ENCODE peak calls at places on chromosome X, in nine cellular contexts. K, A, T, U, B, G, Q, L and E are unnamed samples.

GRCh38 chrX:46737462-46737861 is 21.5 kb downstream of the SLC9A7 start:
- DNase-seq in T (no peak), Q (no peak), B (no peak), A (no peak), K (no peak), G (no peak), U (no peak), L (no peak), E (no peak)

GRCh38 chrX:103818844-103819243 is 13.2 kb downstream of the RAB9B start:
- DNase-seq in Q (no peak), K (no peak), T (no peak), L (no peak), B (no peak), A (no peak), U (no peak), G (no peak), E (no peak)

GRCh38 chrX:134990475-134991473 is at the start of gene SMIM10:
- DNase-seq in L (peak), T (peak), G (peak), B (no peak), A (no peak), K (peak), Q (no peak), U (peak), E (peak)

GRCh38 chrX:23662853-23663252 is 4.4 kb upstream of the PRDX4 start:
- DNase-seq in Q (no peak), L (no peak), G (no peak), B (no peak), T (no peak), A (no peak), K (no peak), U (no peak), E (no peak)

GRCh38 chrX:69503835-69504625 is at the start of gene NALF2:
- DNase-seq in L (no peak), A (peak), B (no peak), Q (no peak), T (peak), K (peak), U (no peak), G (peak), E (peak)

GRCh38 chrX:55787063-55787462 is 69.5 kb downstream of the RRAGB start:
- DNase-seq in Q (no peak), U (no peak), A (no peak), K (no peak), L (no peak), T (no peak), B (no peak), G (no peak), E (no peak)

GRCh38 chrX:140318306-140318705 is 186.6 kb downstream of the SOX3 start:
- DNase-seq in T (no peak), L (no peak), B (no peak), U (no peak), K (no peak), Q (no peak), A (no peak), G (no peak), E (no peak)

GRCh38 chrX:24305905-24306304 is 8.0 kb downstream of the SUPT20HL2 start:
- DNase-seq in U (no peak), G (no peak), L (no peak), Q (no peak), B (no peak), T (no peak), K (no peak), A (no peak), E (no peak)

GRCh38 chrX:87517571-87518141 is at the start of gene KLHL4:
- DNase-seq in U (no peak), G (no peak), B (peak), T (no peak), L (no peak), Q (no peak), K (no peak), A (no peak), E (no peak)

GRCh38 chrX:19121898-19122640 is at the start of gene ADGRG2:
- DNase-seq in K (no peak), B (no peak), L (no peak), T (peak), G (peak), A (no peak), U (no peak), Q (no peak), E (no peak)
- H3K27ac ChIP-seq in K (no peak), B (no peak), L (no peak), T (no peak), G (peak), A (no peak), U (no peak), Q (no peak), E (no peak)

GRCh38 chrX:1661048-1661921 is 46.4 kb downstream of the ASMT start:
- DNase-seq in G (peak), Q (no peak), U (no peak), L (peak), A (peak), T (no peak), K (peak), B (peak), E (no peak)
- TF ChIP-seq POLR2AphosphoS5 in G (no peak), Q (no peak), U (no peak), L (no peak), A (no peak), T (no peak), K (no peak), B (no peak), E (no peak)

DNA sequence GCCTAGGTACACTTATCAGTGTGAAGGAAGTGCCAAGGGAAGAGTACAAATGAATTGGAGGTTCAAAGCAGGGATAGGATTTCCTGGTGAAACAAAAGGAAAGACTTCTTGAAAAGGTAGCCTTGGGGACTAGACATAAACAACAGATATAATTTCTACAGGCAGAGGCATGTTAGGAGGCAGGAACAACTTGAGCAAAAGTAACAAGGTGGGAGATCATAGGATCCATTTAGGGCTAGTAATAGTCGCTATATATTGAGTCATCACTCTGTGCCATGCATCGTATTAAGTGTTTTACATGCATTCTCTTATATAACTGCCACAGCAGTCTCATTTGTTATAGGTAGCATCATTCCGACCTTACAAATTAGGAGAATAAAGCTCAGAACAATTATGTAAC is 98.3 kb upstream of the EOLA2 start:
- DNase-seq in L (no peak), B (no peak), Q (no peak), T (no peak), U (no peak), A (no peak), K (no peak), G (no peak), E (no peak)
- H3K4me3 ChIP-seq in L (no peak), B (no peak), Q (no peak), T (no peak), U (no peak), A (no peak), K (no peak), G (no peak), E (no peak)

GRCh38 chrX:12967711-12968465 is 7.0 kb upstream of the TMSB4X start:
- DNase-seq in L (no peak), Q (no peak), B (no peak), T (no peak), G (no peak), U (no peak), K (no peak), A (no peak), E (no peak)
- H3K27ac ChIP-seq in L (no peak), Q (no peak), B (no peak), T (no peak), G (no peak), U (no peak), K (peak), A (no peak), E (no peak)

GRCh38 chrX:123481908-123482873 is 250.7 kb downstream of the THOC2 start:
- DNase-seq in K (no peak), A (no peak), G (no peak), U (no peak), L (no peak), Q (no peak), B (no peak), T (no peak), E (no peak)
- TF ChIP-seq POLR2AphosphoS5 in K (no peak), A (no peak), G (peak), U (no peak), L (no peak), Q (no peak), B (no peak), T (no peak), E (peak)

DNA sequence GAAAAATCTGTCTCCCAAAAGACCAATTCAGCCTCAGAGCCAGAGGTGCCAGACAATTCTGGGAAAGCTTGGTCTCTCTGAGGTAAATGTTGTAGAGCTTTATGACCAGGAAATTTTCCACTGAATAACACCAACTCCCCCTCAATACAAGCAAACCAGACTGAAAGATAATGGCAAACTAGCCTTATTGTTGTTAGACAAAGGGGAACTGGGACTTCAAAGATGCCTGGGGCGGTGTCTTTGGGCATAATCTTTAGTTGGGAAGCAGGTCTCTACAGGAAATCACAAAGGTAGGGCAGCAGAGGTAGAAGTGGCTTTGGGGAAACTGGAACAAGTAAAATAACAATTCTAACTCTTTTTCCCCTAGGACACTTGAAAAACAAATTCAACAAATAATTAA is 12.0 kb downstream of the COL4A6 start:
- DNase-seq in K (no peak), U (no peak), G (no peak), T (no peak), Q (no peak), B (no peak), A (no peak), L (no peak), E (no peak)
- H3K4me3 ChIP-seq in K (no peak), U (no peak), G (no peak), T (no peak), Q (no peak), B (no peak), A (no peak), L (no peak), E (no peak)

GRCh38 chrX:131801066-131801465 is 222.0 kb upstream of the STK26 start:
- DNase-seq in Q (no peak), K (no peak), B (no peak), L (no peak), G (no peak), U (no peak), T (no peak), A (no peak), E (no peak)

GRCh38 chrX:131801911-131802310 is 221.2 kb upstream of the STK26 start:
- DNase-seq in A (no peak), B (no peak), U (no peak), K (no peak), Q (no peak), G (no peak), L (no peak), T (no peak), E (no peak)

DNA sequence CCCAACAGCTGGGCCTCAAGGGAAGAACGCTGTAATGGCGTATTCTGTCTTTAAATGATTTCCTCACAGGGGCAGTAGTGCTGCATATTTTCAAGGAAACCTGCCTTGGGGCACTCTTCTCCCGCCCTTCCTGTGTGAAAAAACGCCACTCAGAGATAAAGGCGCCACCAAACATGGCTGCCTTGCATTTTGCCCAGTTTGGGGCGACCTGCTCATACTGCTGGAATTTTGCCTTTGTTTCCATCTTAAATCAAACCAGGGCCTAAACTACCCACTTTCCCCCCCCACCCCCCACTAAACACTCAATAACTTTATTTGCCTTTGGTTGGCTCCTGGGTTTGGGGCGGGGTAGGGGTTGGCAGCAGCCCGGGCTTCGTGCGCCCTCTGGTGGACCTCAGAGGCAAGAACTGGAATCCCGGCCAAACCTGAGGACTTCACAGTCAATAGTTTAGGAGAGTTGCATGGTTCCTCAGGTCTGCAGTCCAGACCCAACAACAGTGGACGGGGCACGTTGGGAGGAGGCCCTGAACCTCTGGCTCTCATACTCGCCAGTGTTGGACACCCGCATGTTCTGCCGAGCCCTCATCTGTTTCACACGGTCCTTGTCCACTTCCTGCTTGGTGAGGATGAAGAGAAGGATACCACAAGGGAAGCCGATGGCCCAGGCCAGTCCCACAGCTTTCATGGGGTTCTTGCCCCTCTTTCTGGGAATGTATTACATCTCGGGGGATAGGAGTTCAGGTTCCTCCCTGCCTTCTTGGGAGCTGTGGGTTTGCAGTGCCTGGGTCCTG is 220.1 kb upstream of the STK26 start:
- DNase-seq in G (peak), U (no peak), B (no peak), L (no peak), Q (no peak), A (no peak), T (no peak), K (peak), E (peak)
- H3K27ac ChIP-seq in G (no peak), U (no peak), B (no peak), L (no peak), Q (peak), A (no peak), T (no peak), K (no peak), E (peak)

GRCh38 chrX:154348114-154348531 is 26.3 kb downstream of the FLNA start:
- DNase-seq in L (no peak), T (no peak), U (no peak), B (no peak), K (no peak), G (no peak), Q (no peak), A (no peak), E (peak)

GRCh38 chrX:154349979-154350378 is 24.5 kb downstream of the FLNA start:
- DNase-seq in B (no peak), A (no peak), Q (no peak), T (peak), K (no peak), G (no peak), U (no peak), L (no peak), E (no peak)

GRCh38 chrX:154349359-154349935 is 25.0 kb downstream of the FLNA start:
- DNase-seq in U (no peak), Q (no peak), T (peak), B (no peak), A (no peak), K (no peak), G (no peak), L (no peak), E (peak)

GRCh38 chrX:154350429-154351182 is 23.8 kb downstream of the FLNA start:
- DNase-seq in T (peak), B (no peak), Q (no peak), U (no peak), K (no peak), G (no peak), A (no peak), L (no peak), E (no peak)

DNA sequence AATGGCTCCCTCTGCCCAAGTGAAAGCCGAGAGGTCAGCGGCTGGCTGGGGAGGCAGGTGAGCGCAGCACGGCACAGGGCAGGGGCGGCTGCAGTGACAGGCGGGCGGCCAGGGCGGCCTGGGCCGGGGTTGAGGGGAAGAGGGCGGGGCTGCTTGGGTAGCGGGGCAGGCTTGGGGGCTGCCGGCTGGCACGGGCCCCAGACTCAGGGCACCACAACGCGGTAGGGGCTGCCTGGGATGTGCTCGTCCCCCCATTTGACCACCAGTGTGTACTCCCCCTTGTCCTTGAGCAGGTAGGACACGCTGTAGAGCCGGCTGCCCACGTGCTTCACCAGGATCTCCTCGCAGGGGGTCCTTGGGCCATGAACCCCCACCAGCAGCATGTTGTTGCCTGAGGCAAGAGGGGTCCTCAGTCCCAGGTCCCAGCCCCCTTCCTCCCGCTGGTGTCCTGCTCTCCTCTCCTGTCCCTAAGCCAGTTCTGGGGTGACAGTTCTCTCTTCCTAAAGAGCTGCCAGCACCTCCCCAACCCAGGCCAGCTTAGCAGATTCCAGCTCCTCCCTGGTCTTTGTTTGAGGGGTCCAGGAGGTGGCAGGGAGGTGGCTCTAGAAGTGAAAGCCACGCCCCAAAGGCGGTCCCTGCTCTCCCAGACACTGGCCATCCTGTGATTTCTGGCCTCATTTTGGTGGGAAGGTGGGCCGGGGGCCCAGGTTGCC is 25.6 kb downstream of the FLNA start:
- DNase-seq in L (no peak), T (peak), U (no peak), Q (no peak), A (no peak), B (no peak), K (no peak), G (no peak), E (peak)
- TF ChIP-seq POLR2AphosphoS5 in L (no peak), T (no peak), U (peak), Q (no peak), A (no peak), B (peak), K (no peak), G (no peak), E (peak)

GRCh38 chrX:154018518-154019060 is 1.1 kb downstream of the IRAK1 start:
- DNase-seq in A (no peak), L (no peak), B (no peak), U (no peak), Q (no peak), T (no peak), K (peak), G (no peak), E (no peak)

GRCh38 chrX:154019633-154020499 is at the start of gene IRAK1:
- DNase-seq in T (peak), G (peak), B (no peak), K (peak), L (no peak), Q (no peak), U (no peak), A (no peak), E (no peak)

GRCh38 chrX:154016366-154017076 is 3.2 kb downstream of the IRAK1 start:
- DNase-seq in G (no peak), T (no peak), L (no peak), K (no peak), A (no peak), Q (no peak), U (no peak), B (no peak), E (no peak)

GRCh38 chrX:154019061-154019621 is 561 bp downstream of the IRAK1 start:
- DNase-seq in T (peak), L (no peak), U (no peak), A (no peak), B (no peak), Q (no peak), K (peak), G (no peak), E (no peak)

GRCh38 chrX:154017766-154018517 is 1.8 kb downstream of the IRAK1 start:
- DNase-seq in T (peak), A (no peak), G (no peak), L (no peak), U (no peak), B (no peak), Q (no peak), K (no peak), E (no peak)
- H3K4me3 ChIP-seq in T (peak), A (peak), G (peak), L (peak), U (peak), B (no peak), Q (peak), K (peak), E (no peak)

DNA sequence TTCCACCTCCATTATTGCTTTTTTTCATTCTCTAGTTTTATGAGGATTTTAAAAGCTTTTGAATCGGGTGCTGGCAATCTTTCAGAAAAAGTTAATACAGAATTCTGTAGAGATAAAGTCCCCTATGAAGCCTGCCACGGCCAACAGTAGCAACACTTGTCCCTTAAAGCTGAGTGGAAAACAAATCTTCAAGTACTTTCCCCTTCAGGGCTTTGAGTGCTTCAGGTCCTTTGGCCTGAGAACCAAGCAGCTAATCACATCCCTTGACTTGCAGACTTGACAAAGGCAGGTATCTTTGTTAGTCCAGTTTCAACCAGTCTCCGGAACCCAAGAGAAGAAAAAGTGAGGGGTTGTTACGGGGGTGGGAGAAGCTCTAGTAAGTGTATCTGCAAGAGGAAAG is 144.4 kb downstream of the ATG4A start:
- DNase-seq in T (no peak), K (no peak), U (no peak), L (no peak), B (no peak), A (no peak), Q (no peak), G (no peak), E (no peak)
- H3K27ac ChIP-seq in T (no peak), K (no peak), U (no peak), L (no peak), B (no peak), A (no peak), Q (no peak), G (no peak), E (no peak)